ENCODE peak calls at places on chromosomes 6 and 20, in six cellular contexts. T is vagina, B is HCT116, U is stomach, V is H1, Q is upper lobe of left lung. J is an unnamed sample.
A peak's percentile ranks its signal among the peaks of the same experiment; 100 is the strongest.

GRCh38 chr6:81568973-81569372 is 183.5 kb downstream of the TENT5A start:
- DNase-seq in T (no peak), B (no peak), U (no peak), V (no peak), Q (no peak), J (no peak)

GRCh38 chr6:43338243-43338642 is 29.6 kb upstream of the CRIP3 start:
- DNase-seq in T (no peak), B (no peak), U (no peak), V (no peak), Q (no peak), J (no peak)

GRCh38 chr6:142187209-142187608 is 40.1 kb downstream of the VTA1 start:
- DNase-seq in T (no peak), B (no peak), U (no peak), V (no peak), Q (no peak), J (no peak)

GRCh38 chr6:20351529-20351928 is 50.1 kb upstream of the E2F3 start:
- DNase-seq in T (no peak), B (no peak), U (no peak), V (no peak), Q (no peak), J (no peak)

GRCh38 chr6:158213925-158214674 is 46.0 kb downstream of the GTF2H5 start:
- DNase-seq in T (no peak), B (peak; percentile 75), U (peak; percentile 68), V (no peak), Q (peak; percentile 70), J (no peak)

GRCh38 chr6:1191141-1191630 is 120.7 kb upstream of the FOXQ1 start:
- DNase-seq in T (no peak), B (no peak), U (no peak), V (no peak), Q (no peak), J (no peak)

GRCh38 chr6:105560611-105561066 is 157.8 kb upstream of the PREP start:
- DNase-seq in T (no peak), B (no peak), U (no peak), V (no peak), Q (no peak), J (no peak)

GRCh38 chr20:62123450-62124118 is 1.3 kb downstream of the LSM14B start:
- DNase-seq in T (no peak), B (no peak), U (no peak), V (no peak), Q (peak; percentile 36), J (no peak)

GRCh38 chr6:151063339-151063738 is 176.4 kb upstream of the AKAP12 start:
- DNase-seq in T (no peak), B (peak; percentile 74), U (no peak), V (no peak), Q (no peak), J (no peak)

GRCh38 chr6:30494275-30494990 is 5.1 kb downstream of the HLA-E start:
- DNase-seq in T (no peak), B (no peak), U (no peak), V (no peak), Q (no peak), J (no peak)

GRCh38 chr6:143405381-143406154 is 44.9 kb downstream of the ADAT2 start:
- DNase-seq in T (no peak), B (no peak), U (no peak), V (no peak), Q (no peak), J (no peak)

GRCh38 chr6:26043389-26044139 is 43.7 kb upstream of the HFE start:
- DNase-seq in T (no peak), B (no peak), U (peak; percentile 76), V (no peak), Q (peak; percentile 65), J (peak; percentile 95)

GRCh38 chr6:72524011-72524645 is 97.7 kb upstream of the KCNQ5 start:
- DNase-seq in T (no peak), B (no peak), U (no peak), V (no peak), Q (no peak), J (no peak)

GRCh38 chr20:62691485-62691884 is 17.2 kb upstream of the NTSR1 start:
- DNase-seq in T (no peak), B (no peak), U (no peak), V (no peak), Q (no peak), J (no peak)

GRCh38 chr6:52361945-52362442 is at the start of gene PAQR8:
- DNase-seq in T (no peak), B (peak; percentile 10), U (peak; percentile 74), V (peak; percentile 79), Q (peak; percentile 84), J (no peak)

GRCh38 chr20:44475694-44476560 is at the start of gene TTPAL:
- DNase-seq in T (no peak), B (peak; percentile 73), U (peak; percentile 93), V (peak; percentile 95), Q (peak; percentile 94), J (peak; percentile 94)

GRCh38 chr20:8933391-8933807 is 135.5 kb upstream of the PLCB4 start:
- DNase-seq in T (no peak), B (no peak), U (no peak), V (no peak), Q (no peak), J (no peak)
- TF ChIP-seq POLR2AphosphoS5 in T (peak; percentile 57), B (no peak), U (no peak), V (no peak), Q (no peak), J (peak; percentile 34)

GRCh38 chr6:149449831-149450678 is 34.8 kb downstream of the ZC3H12D start:
- DNase-seq in T (no peak), B (no peak), U (no peak), V (no peak), Q (no peak), J (no peak)
- TF ChIP-seq POLR2AphosphoS5 in T (no peak), B (no peak), U (no peak), V (no peak), Q (no peak), J (no peak)

GRCh38 chr20:60313609-60314008 is 355.4 kb downstream of the CDH26 start:
- DNase-seq in T (no peak), B (no peak), U (no peak), V (no peak), Q (no peak), J (no peak)

GRCh38 chr20:60314727-60315126 is 356.5 kb downstream of the CDH26 start:
- DNase-seq in T (no peak), B (no peak), U (no peak), V (no peak), Q (no peak), J (no peak)

GRCh38 chr20:60316759-60317158 is 358.5 kb downstream of the CDH26 start:
- DNase-seq in T (no peak), B (no peak), U (no peak), V (no peak), Q (no peak), J (no peak)
- TF ChIP-seq POLR2AphosphoS5 in T (no peak), B (no peak), U (no peak), V (no peak), Q (no peak), J (no peak)

GRCh38 chr6:48068326-48069191 is 42.4 kb downstream of the PTCHD4 start:
- DNase-seq in T (no peak), B (no peak), U (no peak), V (peak; percentile 60), Q (no peak), J (no peak)
- TF ChIP-seq POLR2AphosphoS5 in T (no peak), B (no peak), U (no peak), V (no peak), Q (no peak), J (no peak)

J was measured in esophagus muscularis mucosa.